ENCODE peak calls at places on chromosomes 13 and 19, in six cellular contexts. D is upper lobe of right lung, G is neural progenitor cell, C is tibial artery, J is left ventricle myocardium inferior, Y is stomach. W is an unnamed sample.
A peak's percentile ranks its signal among the peaks of the same experiment; 100 is the strongest.

GRCh38 chr13:54682184-54682583 is 1653.6 kb downstream of the OLFM4 start:
- DNase-seq in C (no peak), G (no peak), Y (no peak), D (no peak), J (no peak), W (no peak)

GRCh38 chr13:44651724-44652123 is 75.6 kb upstream of the TSC22D1 start:
- DNase-seq in J (no peak), C (no peak), D (no peak), G (no peak), Y (no peak), W (no peak)

GRCh38 chr19:16590876-16591802 is 18.9 kb upstream of the SLC35E1 start:
- DNase-seq in D (no peak), J (no peak), G (no peak), C (no peak), Y (no peak), W (no peak)

GRCh38 chr19:29660835-29661234 is 4.4 kb upstream of the PLEKHF1 start:
- DNase-seq in G (no peak), Y (no peak), D (peak; percentile 27), C (peak; percentile 25), J (no peak), W (no peak)

GRCh38 chr13:34064456-34065205 is 246.7 kb downstream of the RFC3 start:
- DNase-seq in D (no peak), C (no peak), Y (no peak), J (no peak), G (peak; percentile 39), W (no peak)

GRCh38 chr13:20249913-20250312 is 17.8 kb upstream of the GJB6 start:
- DNase-seq in J (no peak), D (no peak), C (no peak), Y (no peak), G (no peak), W (no peak)

GRCh38 chr19:18388328-18389094 is 2.6 kb downstream of the GDF15 start:
- DNase-seq in J (peak; percentile 83), Y (peak; percentile 88), D (peak; percentile 91), C (peak; percentile 91), G (peak; percentile 84), W (peak; percentile 66)

GRCh38 chr19:46265217-46265828 is 31.5 kb upstream of the HIF3A start:
- DNase-seq in Y (peak; percentile 74), D (no peak), J (no peak), C (no peak), G (peak; percentile 89), W (peak; percentile 84)

GRCh38 chr19:13207237-13208130 is 57.3 kb downstream of the IER2 start:
- DNase-seq in J (peak; percentile 47), G (peak; percentile 45), Y (no peak), D (peak; percentile 69), C (no peak), W (peak; percentile 35)

GRCh38 chr13:83867708-83868107 is 14.6 kb downstream of the SLITRK1 start:
- DNase-seq in G (no peak), C (no peak), Y (no peak), D (no peak), J (no peak), W (no peak)

GRCh38 chr13:59342396-59342795 is 821.3 kb downstream of the DIAPH3 start:
- DNase-seq in G (no peak), D (no peak), Y (no peak), J (no peak), C (no peak), W (peak; percentile 20)

GRCh38 chr13:73672492-73672891 is 461.7 kb downstream of the KLF12 start:
- DNase-seq in D (no peak), Y (no peak), C (no peak), J (no peak), G (no peak), W (no peak)

GRCh38 chr13:111490611-111491010 is 170.2 kb downstream of the TEX29 start:
- DNase-seq in C (peak; percentile 45), D (peak; percentile 21), J (no peak), Y (peak; percentile 16), G (no peak), W (no peak)

GRCh38 chr13:28805193-28805819 is 14.8 kb upstream of the MTUS2 start:
- DNase-seq in Y (no peak), J (peak; percentile 23), D (no peak), C (no peak), G (peak; percentile 52), W (peak; percentile 12)

GRCh38 chr13:51405176-51405575 is 47.7 kb downstream of the INTS6 start:
- DNase-seq in Y (no peak), G (no peak), J (no peak), C (no peak), D (no peak), W (no peak)

GRCh38 chr19:18481505-18482222 is 40.2 kb downstream of the ELL start:
- DNase-seq in D (no peak), J (no peak), Y (no peak), C (no peak), G (no peak), W (no peak)

GRCh38 chr13:104875008-104875762 is 1660.3 kb downstream of the EFNB2 start:
- DNase-seq in C (no peak), D (no peak), J (no peak), G (no peak), Y (no peak), W (no peak)

GRCh38 chr19:52592301-52592700 is 22.2 kb downstream of the ZNF701 start:
- DNase-seq in D (no peak), Y (no peak), G (no peak), J (no peak), C (no peak), W (no peak)

GRCh38 chr19:47371269-47371668 is 22.2 kb downstream of the DHX34 start:
- DNase-seq in D (no peak), J (no peak), C (no peak), Y (no peak), G (no peak), W (no peak)

GRCh38 chr19:47374876-47375693 is 26.0 kb downstream of the DHX34 start:
- DNase-seq in D (no peak), C (no peak), J (no peak), Y (no peak), G (no peak), W (no peak)

GRCh38 chr19:47373246-47374240 is 24.4 kb downstream of the DHX34 start:
- DNase-seq in D (no peak), G (no peak), C (no peak), Y (no peak), J (no peak), W (no peak)

GRCh38 chr19:47372603-47373002 is 23.5 kb downstream of the DHX34 start:
- DNase-seq in G (no peak), D (no peak), Y (no peak), J (no peak), C (no peak), W (no peak)

DNA sequence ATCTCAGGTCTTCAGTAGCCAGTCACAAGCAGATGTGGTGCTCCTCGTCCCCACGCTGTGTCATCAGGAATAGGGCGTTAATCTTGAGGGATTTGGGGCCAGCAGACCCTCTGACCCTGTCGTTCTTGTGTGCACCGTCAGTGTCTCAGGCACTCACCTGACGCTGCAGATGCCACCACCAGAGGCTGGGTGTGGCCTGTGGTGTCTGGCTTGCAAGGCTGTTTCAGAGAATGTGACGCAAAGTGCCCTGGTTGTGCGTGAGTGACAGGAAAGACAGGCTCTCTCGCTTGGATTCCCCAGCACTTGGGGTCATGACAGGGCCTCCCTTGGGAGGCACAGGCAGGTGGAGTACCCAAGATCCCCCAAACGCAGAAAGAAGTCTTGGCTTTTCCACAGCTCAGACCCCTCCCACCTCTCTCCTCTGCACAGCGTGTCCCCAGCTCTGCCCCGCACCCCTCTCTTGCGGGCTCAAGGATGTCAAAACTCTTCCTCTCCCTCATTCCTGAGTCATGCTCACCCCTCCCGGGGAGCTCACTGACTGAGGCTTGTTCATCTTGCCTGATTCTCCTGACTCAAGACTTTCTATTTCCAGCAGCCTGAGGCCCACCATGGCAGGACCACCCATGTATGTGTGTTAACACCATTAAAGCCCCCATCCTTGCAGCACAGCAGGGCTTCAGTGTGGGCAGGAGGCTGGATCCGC is 21.0 kb downstream of the DHX34 start:
- DNase-seq in C (no peak), D (no peak), G (no peak), J (no peak), Y (no peak), W (no peak)
- H3K27ac ChIP-seq in C (no peak overlapping the region), D (no peak overlapping the region), G (no peak overlapping the region), J (no peak overlapping the region), Y (no peak overlapping the region), W (no peak overlapping the region)

GRCh38 chr13:46113596-46113995 is 8.8 kb upstream of the CPB2 start:
- DNase-seq in C (no peak), Y (no peak), J (no peak), G (no peak), D (no peak), W (peak; percentile 18)
- TF ChIP-seq CTCF in C (no peak), Y (no peak), J (no peak), G (no peak), D (no peak), W (no peak)

DNA sequence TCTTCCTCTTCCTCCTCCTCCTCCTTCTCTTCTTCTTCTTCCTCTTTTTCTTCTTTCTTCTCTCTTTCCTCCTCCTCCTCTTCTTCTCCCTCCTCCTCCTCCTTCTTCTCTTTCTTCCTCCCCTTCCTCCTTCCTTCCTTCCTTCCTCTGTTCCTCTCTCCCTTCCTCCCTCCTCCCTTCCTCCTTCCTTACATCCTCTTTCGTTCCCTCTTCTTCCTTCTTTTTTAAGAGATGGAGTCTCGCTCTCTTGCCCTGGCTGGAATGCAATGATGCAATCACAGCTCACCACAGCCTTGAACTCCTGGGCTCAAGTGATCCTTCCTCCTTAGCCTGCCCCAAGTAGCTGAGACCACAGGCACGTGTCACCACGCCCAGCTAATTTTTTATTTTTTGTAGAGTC is 13.2 kb downstream of the EHD2 start:
- DNase-seq in G (no peak), D (no peak), Y (no peak), J (no peak), C (no peak), W (no peak)
- H3K27ac ChIP-seq in G (no peak overlapping the region), D (peak overlapping the region; percentile 60), Y (no peak overlapping the region), J (peak overlapping the region; percentile 42), C (peak overlapping the region; percentile 91), W (no peak overlapping the region)

GRCh38 chr19:5687360-5688198 is 2.5 kb upstream of the RPL36 start:
- DNase-seq in Y (no peak), C (no peak), J (no peak), D (peak; percentile 65), G (no peak), W (no peak)
- TF ChIP-seq CTCF in Y (no peak), C (no peak), J (peak; percentile 25), D (no peak), G (no peak), W (no peak)

GRCh38 chr19:34191355-34191962 is 19.2 kb downstream of the LSM14A start:
- DNase-seq in Y (no peak), J (no peak), C (no peak), G (no peak), D (no peak), W (no peak)
- H3K27ac ChIP-seq in Y (no peak overlapping the region), J (no peak overlapping the region), C (no peak overlapping the region), G (peak overlapping the region; percentile 59), D (no peak overlapping the region), W (no peak overlapping the region)

DNA sequence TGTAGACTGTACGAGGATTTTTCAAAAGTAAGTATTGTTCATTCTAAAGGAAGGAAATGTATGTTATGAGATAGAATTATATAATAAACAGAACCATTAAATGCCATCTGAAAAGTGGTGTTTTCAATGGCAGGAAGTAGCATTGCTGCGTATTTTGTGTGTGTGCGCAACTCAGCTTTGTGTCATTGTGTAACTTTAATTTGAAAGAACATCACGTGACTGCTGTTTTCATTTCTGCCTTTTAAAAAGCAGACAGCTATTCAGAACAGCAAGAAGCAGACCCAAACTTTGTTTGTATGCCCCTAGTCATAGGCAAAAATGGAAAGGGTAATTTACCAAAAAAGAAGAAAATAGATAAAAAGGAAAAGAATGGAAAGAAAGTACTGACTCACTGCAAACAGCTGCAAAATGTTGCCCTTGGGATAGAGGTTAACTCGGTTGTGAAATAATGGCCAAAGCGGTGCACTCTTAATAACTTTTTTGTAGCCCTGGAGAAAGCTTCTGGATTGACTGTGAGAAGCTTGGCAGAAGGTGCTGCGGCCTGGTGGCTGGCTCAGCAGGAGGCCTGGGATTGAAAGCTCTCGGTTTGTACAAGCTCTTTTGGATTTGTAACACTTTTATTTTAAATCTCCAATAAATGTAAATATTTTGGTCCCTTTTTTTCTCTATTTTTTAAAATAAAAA is 97.3 kb downstream of the GGACT start:
- DNase-seq in G (no peak), J (peak; percentile 45), C (no peak), D (no peak), Y (no peak), W (no peak)
- TF ChIP-seq CTCF in G (no peak), J (peak; percentile 18), C (no peak), D (no peak), Y (no peak), W (peak; percentile 37)

W was measured in cardiac muscle cell.